ENCODE peak calls at places on chromosome 17, in four cellular contexts. F, R, T and Z are unnamed samples.

GRCh38 chr17:8162232-8162996 is at the start of gene VAMP2:
- DNase-seq in T (peak), F (no peak), R (no peak), Z (peak)

GRCh38 chr17:44235583-44235936 is 16.1 kb upstream of the UBTF start:
- DNase-seq in T (peak), R (no peak), F (no peak), Z (no peak)

GRCh38 chr17:77687921-77688320 is 270.6 kb upstream of the TNRC6C start:
- DNase-seq in R (no peak), T (no peak), F (no peak), Z (peak)

GRCh38 chr17:311119-311848 is 41.3 kb downstream of the RPH3AL start:
- DNase-seq in R (no peak), F (no peak), T (no peak), Z (no peak)

GRCh38 chr17:61775364-61775763 is 88.0 kb downstream of the BRIP1 start:
- DNase-seq in R (no peak), F (no peak), T (no peak), Z (no peak)

GRCh38 chr17:76132574-76133338 is 8.3 kb downstream of the FOXJ1 start:
- DNase-seq in R (peak), T (no peak), F (no peak), Z (peak)

GRCh38 chr17:75271955-75272847 is 1.2 kb upstream of the MIF4GD start:
- DNase-seq in T (peak), F (no peak), R (no peak), Z (peak)

GRCh38 chr17:8227238-8227581 is 16.8 kb upstream of the AURKB start:
- DNase-seq in R (no peak), F (no peak), T (no peak), Z (peak)

GRCh38 chr17:3903051-3903825 is 10.4 kb upstream of the CAMKK1 start:
- DNase-seq in R (no peak), F (no peak), T (no peak), Z (no peak)

GRCh38 chr17:76659928-76660614 is 16.5 kb upstream of the ST6GALNAC1 start:
- DNase-seq in T (no peak), F (no peak), R (no peak), Z (no peak)

GRCh38 chr17:31673076-31673475 is 186.0 kb downstream of the COPRS start:
- DNase-seq in T (no peak), R (no peak), F (no peak), Z (peak)

GRCh38 chr17:36506249-36506826 is 19.9 kb downstream of the ZNHIT3 start:
- DNase-seq in R (no peak), T (no peak), F (no peak), Z (no peak)

GRCh38 chr17:3697157-3697515 is 1.2 kb upstream of the P2RX5 start:
- DNase-seq in R (no peak), F (no peak), T (no peak), Z (no peak)

GRCh38 chr17:73941919-73942530 is 261.5 kb upstream of the RPL38 start:
- DNase-seq in R (no peak), F (no peak), T (no peak), Z (no peak)

GRCh38 chr17:69609495-69610315 is 195.2 kb downstream of the MAP2K6 start:
- DNase-seq in F (no peak), R (peak), T (peak), Z (peak)

GRCh38 chr17:44348234-44348987 is 3.3 kb downstream of the GRN start:
- DNase-seq in F (no peak), R (no peak), T (peak), Z (no peak)

GRCh38 chr17:9115446-9116265 is 94.3 kb downstream of the NTN1 start:
- DNase-seq in F (peak), T (peak), R (peak), Z (peak)

GRCh38 chr17:68807998-68808772 is 147.0 kb downstream of the ABCA8 start:
- DNase-seq in F (no peak), T (peak), R (no peak), Z (no peak)

GRCh38 chr17:45784293-45784582 is at the start of gene CRHR1:
- DNase-seq in T (no peak), F (no peak), R (no peak), Z (no peak)

GRCh38 chr17:76735006-76735405 is 2.1 kb downstream of the SRSF2 start:
- DNase-seq in F (no peak), R (no peak), T (peak), Z (no peak)

GRCh38 chr17:14295676-14296075 is 5.2 kb upstream of the HS3ST3B1 start:
- DNase-seq in F (no peak), T (no peak), R (no peak), Z (peak)

GRCh38 chr17:83189673-83190385 is 110.4 kb downstream of the METRNL start:
- DNase-seq in F (no peak), T (peak), R (no peak), Z (no peak)

GRCh38 chr17:75827291-75828050 is 16.7 kb downstream of the UNC13D start:
- DNase-seq in F (peak), R (peak), T (peak), Z (peak)

GRCh38 chr17:37255434-37255833 is 120.4 kb upstream of the C17orf78 start:
- DNase-seq in F (no peak), T (no peak), R (no peak), Z (no peak)

GRCh38 chr17:30915833-30916611 is 5.7 kb upstream of the ADAP2 start:
- DNase-seq in F (no peak), T (no peak), R (no peak), Z (no peak)

GRCh38 chr17:10460062-10460461 is 9.3 kb downstream of the MYH4 start:
- DNase-seq in F (no peak), T (no peak), R (no peak), Z (no peak)

GRCh38 chr17:63222655-63223054 is 223.5 kb downstream of the CYB561 start:
- DNase-seq in F (no peak), R (no peak), T (peak), Z (no peak)

GRCh38 chr17:4739122-4740024 is at the start of the genes CXCL16 and ZMYND15:
- DNase-seq in R (no peak), T (no peak), F (no peak), Z (peak)

GRCh38 chr17:80063815-80064585 is 27.6 kb downstream of the CCDC40 start:
- DNase-seq in T (peak), R (no peak), F (no peak), Z (no peak)

GRCh38 chr17:78745407-78746088 is 36.5 kb downstream of the CYTH1 start:
- DNase-seq in F (peak), R (no peak), T (peak), Z (no peak)

GRCh38 chr17:40938981-40939380 is 1.5 kb upstream of the KRT23 start:
- DNase-seq in R (no peak), T (peak), F (no peak), Z (no peak)

GRCh38 chr17:40515491-40516041 is 14.1 kb upstream of the TNS4 start:
- DNase-seq in R (no peak), F (no peak), T (no peak), Z (no peak)

GRCh38 chr17:46072998-46073397 is 73.9 kb downstream of the STH start:
- DNase-seq in T (peak), R (no peak), F (no peak), Z (no peak)

GRCh38 chr17:14866266-14866665 is 398.9 kb downstream of the PMP22 start:
- DNase-seq in R (no peak), T (peak), F (no peak), Z (no peak)

GRCh38 chr17:60522889-60523626 is 3.0 kb downstream of the APPBP2 start:
- DNase-seq in R (no peak), F (no peak), T (no peak), Z (no peak)

GRCh38 chr17:31266042-31266441 is 31.0 kb downstream of the OMG start:
- DNase-seq in R (no peak), F (no peak), T (no peak), Z (no peak)

GRCh38 chr17:46135126-46135812 is 58.0 kb downstream of the KANSL1 start:
- DNase-seq in F (no peak), T (no peak), R (no peak), Z (no peak)

GRCh38 chr17:45246861-45247428 is 14.9 kb downstream of the SPATA32 start:
- DNase-seq in F (peak), T (peak), R (no peak), Z (peak)

DNA sequence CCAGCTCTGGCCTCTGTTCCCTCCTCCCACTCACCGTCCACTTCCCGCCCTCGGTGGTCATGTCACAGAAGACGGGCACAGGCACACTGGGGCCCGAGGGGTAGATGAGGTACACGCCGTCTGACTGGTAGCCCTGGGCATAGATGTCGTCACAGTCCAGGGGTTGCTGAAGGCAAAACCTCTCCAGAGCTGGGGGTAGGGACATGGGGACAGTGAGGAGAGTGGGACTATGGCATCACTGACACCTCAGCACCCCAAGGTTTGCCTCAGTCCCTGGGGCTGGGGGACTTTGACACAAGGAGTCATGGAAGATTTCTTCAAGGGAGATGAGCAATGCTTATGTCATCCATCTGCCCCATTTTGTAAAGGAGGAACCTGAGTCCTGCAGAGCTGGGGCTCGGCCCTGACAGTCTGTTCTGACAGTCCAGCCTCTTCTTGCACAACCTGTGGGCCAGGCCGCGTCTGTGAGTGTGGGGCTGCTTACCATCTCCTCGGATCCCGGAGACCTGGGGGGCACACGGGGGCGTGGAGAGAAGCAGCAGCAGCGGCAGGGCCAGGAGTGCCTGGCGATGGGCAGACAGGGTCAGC is 620 bp downstream of the MFAP4 start:
- DNase-seq in R (no peak), T (peak), F (no peak), Z (no peak)
- H2BK15ac ChIP-seq in R (peak), T (peak), F (peak), Z (no peak)

GRCh38 chr17:51166198-51166986 is at the start of gene NME2:
- DNase-seq in T (peak), F (peak), R (peak), Z (peak)
- H2BK15ac ChIP-seq in T (peak), F (peak), R (no peak), Z (no peak)

GRCh38 chr17:28760561-28760960 is 16.8 kb downstream of the TRAF4 start:
- DNase-seq in R (no peak), T (no peak), F (no peak), Z (peak)

GRCh38 chr17:28756025-28756804 is 12.4 kb downstream of the TRAF4 start:
- DNase-seq in T (no peak), R (no peak), F (no peak), Z (no peak)

GRCh38 chr17:28760987-28761562 is 17.3 kb downstream of the TRAF4 start:
- DNase-seq in F (no peak), T (peak), R (no peak), Z (peak)

GRCh38 chr17:28759296-28759865 is 15.6 kb downstream of the TRAF4 start:
- DNase-seq in F (no peak), R (no peak), T (no peak), Z (no peak)

DNA sequence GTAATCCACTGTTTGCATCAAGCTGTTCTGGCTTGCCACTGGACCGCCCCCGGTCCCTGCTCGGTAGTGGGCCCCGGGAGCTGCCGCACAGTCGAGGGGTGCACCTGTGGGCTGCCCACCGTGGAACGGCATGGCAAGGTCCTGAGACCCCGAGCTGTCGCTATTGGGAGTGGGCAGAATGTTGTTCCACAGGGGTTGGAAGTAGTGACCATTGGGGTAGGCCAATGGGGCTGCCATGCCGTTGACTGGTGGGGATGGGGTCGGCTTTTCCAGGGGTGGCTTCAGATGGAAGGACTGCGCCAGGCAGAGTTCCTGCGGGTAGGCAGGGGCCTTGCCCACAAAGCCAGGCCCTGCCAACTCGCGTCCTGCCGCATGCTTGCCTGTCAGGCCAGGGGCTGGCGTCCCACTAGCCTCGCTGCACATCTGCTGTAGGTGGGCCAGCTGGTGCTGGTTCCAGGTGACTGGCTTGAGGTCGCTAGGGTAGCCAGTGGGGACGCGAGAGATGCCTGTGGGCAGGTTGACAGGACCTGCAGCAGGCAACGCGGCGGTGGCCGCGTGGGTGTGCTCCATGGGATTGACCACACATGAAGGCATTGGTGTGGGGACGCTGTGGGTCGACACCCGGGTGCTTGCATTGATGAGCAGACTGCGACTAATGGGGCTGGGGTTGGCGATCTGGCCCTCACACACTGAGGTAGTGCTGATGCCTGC is 14.8 kb downstream of the TRAF4 start:
- DNase-seq in F (no peak), R (no peak), T (no peak), Z (no peak)
- H2BK15ac ChIP-seq in F (no peak), R (peak), T (no peak), Z (no peak)

DNA sequence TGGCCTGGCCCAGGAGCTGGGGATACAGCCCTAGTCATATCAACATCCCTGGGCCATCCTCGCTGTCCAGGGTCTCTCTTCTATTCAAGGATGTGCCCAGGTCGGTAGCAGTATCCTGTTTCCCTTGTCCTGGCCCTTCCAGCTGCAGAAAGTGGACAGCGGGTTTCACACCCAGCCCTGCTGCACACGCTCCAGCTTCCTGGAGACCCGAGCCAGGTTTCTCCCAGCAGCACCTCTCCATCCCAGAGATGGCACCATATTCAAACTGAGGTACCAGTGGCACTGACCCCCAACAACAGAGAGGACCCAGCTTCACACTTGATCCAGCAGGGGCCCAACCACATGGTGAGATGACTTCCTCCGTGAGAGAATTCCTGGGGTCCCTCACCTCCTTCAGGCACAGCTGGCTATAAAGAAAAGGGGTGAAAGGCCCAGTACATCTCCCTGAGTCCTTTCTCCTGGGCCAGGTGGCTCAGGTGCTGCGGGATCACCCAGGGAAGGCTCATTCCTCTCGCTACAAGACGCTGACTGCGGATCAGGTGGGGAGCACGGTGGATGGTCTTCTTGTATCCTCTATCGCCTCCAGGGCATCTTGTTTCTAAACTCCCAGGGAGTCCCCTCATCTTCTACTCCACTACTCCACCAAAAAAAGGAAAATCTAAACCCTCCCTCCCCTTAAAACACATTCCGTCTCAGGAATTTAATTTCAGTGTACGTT is 1.4 kb downstream of the CUEDC1 start:
- DNase-seq in F (no peak), T (no peak), R (no peak), Z (no peak)
- H2BK15ac ChIP-seq in F (peak), T (peak), R (peak), Z (no peak)

GRCh38 chr17:64783556-64784352 is 121.6 kb upstream of the SMURF2 start:
- DNase-seq in F (no peak), R (no peak), T (no peak), Z (no peak)
- H2BK15ac ChIP-seq in F (no peak), R (no peak), T (no peak), Z (no peak)